ENCODE peak calls at places on chromosomes 6 and 20, in nine cellular contexts. W is AG04450; V is RWPE2; N is stimulated activated CD8-positive, alpha-beta memory T cell treated with anti-CD3 and anti-CD28 coated beads, Interleukin-15, amount 100 ng/mL, for 1 hour; Q is HCT116; J is natural killer cell treated with Interleukin-12 subunit alpha and Interleukin-12 subunit beta and Interleukin-15 and Interleukin-18, amount 100 ng/mL, for 72 hours; D is ELR; X is NCI-H1092; R is EL. U is an unnamed sample.

GRCh38 chr20:40945754-40946451 is 82.7 kb upstream of the TOP1 start:
- DNase-seq in W (no peak), V (no peak), N (no peak), Q (peak), J (no peak), D (peak), X (peak), R (peak), U (peak)

GRCh38 chr20:18428490-18429173 is 38.2 kb downstream of the DZANK1 start:
- DNase-seq in W (no peak), V (no peak), N (no peak), Q (no peak), J (no peak), D (no peak), X (no peak), R (peak), U (peak)

GRCh38 chr6:161013697-161014096 is 22.1 kb downstream of the MAP3K4 start:
- DNase-seq in W (no peak), V (no peak), N (no peak), Q (no peak), J (no peak), D (no peak), X (no peak), R (no peak), U (no peak)

GRCh38 chr6:119881416-119881815 is 531.9 kb upstream of the MAN1A1 start:
- DNase-seq in W (no peak), V (no peak), N (no peak), Q (no peak), J (no peak), D (peak), X (no peak), R (peak), U (no peak)

GRCh38 chr6:120826253-120826652 is 508.0 kb downstream of the TBC1D32 start:
- DNase-seq in W (no peak), V (no peak), N (no peak), Q (peak), J (no peak), D (peak), X (no peak), R (no peak), U (peak)

GRCh38 chr6:134630468-134631180 is 312.7 kb upstream of the SGK1 start:
- DNase-seq in W (no peak), V (no peak), N (no peak), Q (no peak), J (no peak), D (no peak), X (no peak), R (no peak), U (no peak)

GRCh38 chr6:12334524-12335130 is 44.5 kb downstream of the EDN1 start:
- DNase-seq in W (no peak), V (no peak), N (no peak), Q (no peak), J (no peak), D (no peak), X (no peak), R (no peak), U (no peak)

GRCh38 chr6:142846459-142846831 is 98.5 kb downstream of the HIVEP2 start:
- DNase-seq in W (no peak), V (no peak), N (no peak), Q (no peak), J (no peak), D (peak), X (no peak), R (peak), U (no peak)

GRCh38 chr6:41730531-41731436 is 4.6 kb downstream of the TFEB start:
- DNase-seq in W (no peak), V (no peak), N (no peak), Q (no peak), J (no peak), D (peak), X (no peak), R (peak), U (no peak)

GRCh38 chr20:31837896-31838397 is 7.5 kb downstream of the FOXS1 start:
- DNase-seq in W (no peak), V (peak), N (no peak), Q (no peak), J (no peak), D (peak), X (no peak), R (peak), U (no peak)

GRCh38 chr6:121748376-121748775 is 312.9 kb downstream of the GJA1 start:
- DNase-seq in W (no peak), V (no peak), N (no peak), Q (no peak), J (no peak), D (peak), X (no peak), R (peak), U (no peak)

GRCh38 chr6:125944434-125944816 is 12.1 kb upstream of the HINT3 start:
- DNase-seq in W (no peak), V (no peak), N (no peak), Q (no peak), J (no peak), D (peak), X (no peak), R (peak), U (peak)

GRCh38 chr20:24765316-24766142 is 183.5 kb upstream of the CST7 start:
- DNase-seq in W (no peak), V (no peak), N (no peak), Q (no peak), J (no peak), D (no peak), X (no peak), R (no peak), U (no peak)

GRCh38 chr20:57869291-57869950 is 159.6 kb upstream of the PMEPA1 start:
- DNase-seq in W (no peak), V (no peak), N (no peak), Q (no peak), J (no peak), D (no peak), X (no peak), R (no peak), U (no peak)

GRCh38 chr6:154408906-154409500 is 52.4 kb upstream of the IPCEF1 start:
- DNase-seq in W (no peak), V (no peak), N (no peak), Q (no peak), J (no peak), D (peak), X (no peak), R (no peak), U (no peak)

GRCh38 chr20:23451956-23452487 is 654 bp downstream of the CST11 start:
- DNase-seq in W (no peak), V (no peak), N (no peak), Q (no peak), J (no peak), D (no peak), X (no peak), R (peak), U (no peak)

GRCh38 chr6:41439524-41440418 is 104.4 kb downstream of the NCR2 start:
- DNase-seq in W (no peak), V (no peak), N (no peak), Q (no peak), J (peak), D (no peak), X (no peak), R (no peak), U (no peak)